ENCODE peak calls at places on chromosomes 16 and 17, in ten cellular contexts. One of them, this sample, is unnamed.

GRCh38 chr16:51045186-51045585 is 105.9 kb downstream of the SALL1 start:
- DNase-seq in NCI-H1930: no peak
- DNase-seq in NCI-H526 treated with DMSO at 0.1 percent for 48 hours: no peak
- DNase-seq in CD4-positive, alpha-beta memory T cell: no peak
- DNase-seq in cardiac fibroblast: no peak
- DNase-seq in T-helper 2 cell treated with Interferon-gamma antibody and Interleukin-4, amounts not matched to agents 5 μg/mL and 100 μg/mL, for 36 hours: no peak
- DNase-seq in lower leg skin: peak
- DNase-seq in pancreas: no peak
- DNase-seq in tibial artery: no peak
- DNase-seq in HFF-Myc: no peak
- DNase-seq in this sample: no peak

GRCh38 chr16:70711211-70711978 is 25.5 kb upstream of the MTSS2 start:
- DNase-seq in NCI-H1930: no peak
- DNase-seq in NCI-H526 treated with DMSO at 0.1 percent for 48 hours: no peak
- DNase-seq in CD4-positive, alpha-beta memory T cell: no peak
- DNase-seq in cardiac fibroblast: no peak
- DNase-seq in T-helper 2 cell treated with Interferon-gamma antibody and Interleukin-4, amounts not matched to agents 5 μg/mL and 100 μg/mL, for 36 hours: no peak
- DNase-seq in lower leg skin: no peak
- DNase-seq in pancreas: no peak
- DNase-seq in tibial artery: no peak
- DNase-seq in HFF-Myc: no peak
- DNase-seq in this sample: no peak

GRCh38 chr16:86029131-86029741 is 130.3 kb downstream of the IRF8 start:
- DNase-seq in NCI-H1930: no peak
- DNase-seq in NCI-H526 treated with DMSO at 0.1 percent for 48 hours: no peak
- DNase-seq in CD4-positive, alpha-beta memory T cell: no peak
- DNase-seq in cardiac fibroblast: peak
- DNase-seq in T-helper 2 cell treated with Interferon-gamma antibody and Interleukin-4, amounts not matched to agents 5 μg/mL and 100 μg/mL, for 36 hours: no peak
- DNase-seq in lower leg skin: peak
- DNase-seq in pancreas: no peak
- DNase-seq in tibial artery: peak
- DNase-seq in HFF-Myc: peak
- DNase-seq in this sample: no peak

GRCh38 chr16:88922114-88922825 is 54.7 kb downstream of the CBFA2T3 start:
- DNase-seq in NCI-H1930: no peak
- DNase-seq in NCI-H526 treated with DMSO at 0.1 percent for 48 hours: no peak
- DNase-seq in CD4-positive, alpha-beta memory T cell: no peak
- DNase-seq in cardiac fibroblast: peak
- DNase-seq in T-helper 2 cell treated with Interferon-gamma antibody and Interleukin-4, amounts not matched to agents 5 μg/mL and 100 μg/mL, for 36 hours: no peak
- DNase-seq in lower leg skin: peak
- DNase-seq in pancreas: peak
- DNase-seq in tibial artery: peak
- DNase-seq in HFF-Myc: peak
- DNase-seq in this sample: no peak

GRCh38 chr17:41785876-41786226 is 660 bp downstream of the JUP start:
- DNase-seq in NCI-H1930: no peak
- DNase-seq in NCI-H526 treated with DMSO at 0.1 percent for 48 hours: peak
- DNase-seq in CD4-positive, alpha-beta memory T cell: no peak
- DNase-seq in cardiac fibroblast: peak
- DNase-seq in T-helper 2 cell treated with Interferon-gamma antibody and Interleukin-4, amounts not matched to agents 5 μg/mL and 100 μg/mL, for 36 hours: no peak
- DNase-seq in lower leg skin: peak
- DNase-seq in pancreas: peak
- DNase-seq in tibial artery: no peak
- DNase-seq in HFF-Myc: no peak
- DNase-seq in this sample: peak

GRCh38 chr16:59259074-59259963 is 525.2 kb upstream of the GOT2 start:
- DNase-seq in NCI-H1930: no peak
- DNase-seq in NCI-H526 treated with DMSO at 0.1 percent for 48 hours: no peak
- DNase-seq in CD4-positive, alpha-beta memory T cell: no peak
- DNase-seq in cardiac fibroblast: no peak
- DNase-seq in T-helper 2 cell treated with Interferon-gamma antibody and Interleukin-4, amounts not matched to agents 5 μg/mL and 100 μg/mL, for 36 hours: peak
- DNase-seq in lower leg skin: no peak
- DNase-seq in pancreas: no peak
- DNase-seq in tibial artery: no peak
- DNase-seq in HFF-Myc: no peak
- DNase-seq in this sample: no peak

GRCh38 chr16:77868478-77868877 is 80.1 kb downstream of the VAT1L start:
- DNase-seq in NCI-H1930: no peak
- DNase-seq in NCI-H526 treated with DMSO at 0.1 percent for 48 hours: no peak
- DNase-seq in CD4-positive, alpha-beta memory T cell: no peak
- DNase-seq in cardiac fibroblast: no peak
- DNase-seq in T-helper 2 cell treated with Interferon-gamma antibody and Interleukin-4, amounts not matched to agents 5 μg/mL and 100 μg/mL, for 36 hours: peak
- DNase-seq in lower leg skin: peak
- DNase-seq in pancreas: no peak
- DNase-seq in tibial artery: no peak
- DNase-seq in HFF-Myc: no peak
- DNase-seq in this sample: no peak

GRCh38 chr17:1181769-1182137 is 2.0 kb upstream of the ABR start:
- DNase-seq in NCI-H1930: no peak
- DNase-seq in NCI-H526 treated with DMSO at 0.1 percent for 48 hours: peak
- DNase-seq in CD4-positive, alpha-beta memory T cell: no peak
- DNase-seq in cardiac fibroblast: peak
- DNase-seq in T-helper 2 cell treated with Interferon-gamma antibody and Interleukin-4, amounts not matched to agents 5 μg/mL and 100 μg/mL, for 36 hours: no peak
- DNase-seq in lower leg skin: no peak
- DNase-seq in pancreas: no peak
- DNase-seq in tibial artery: no peak
- DNase-seq in HFF-Myc: no peak
- DNase-seq in this sample: no peak

GRCh38 chr17:38749222-38750043 is 1.3 kb upstream of the PCGF2 start:
- DNase-seq in NCI-H1930: peak
- DNase-seq in NCI-H526 treated with DMSO at 0.1 percent for 48 hours: peak
- DNase-seq in CD4-positive, alpha-beta memory T cell: peak
- DNase-seq in cardiac fibroblast: peak
- DNase-seq in T-helper 2 cell treated with Interferon-gamma antibody and Interleukin-4, amounts not matched to agents 5 μg/mL and 100 μg/mL, for 36 hours: no peak
- DNase-seq in lower leg skin: peak
- DNase-seq in pancreas: peak
- DNase-seq in tibial artery: peak
- DNase-seq in HFF-Myc: no peak
- DNase-seq in this sample: peak

GRCh38 chr16:2829501-2830354 is at the start of gene ZG16B:
- DNase-seq in NCI-H1930: no peak
- DNase-seq in NCI-H526 treated with DMSO at 0.1 percent for 48 hours: no peak
- DNase-seq in CD4-positive, alpha-beta memory T cell: no peak
- DNase-seq in cardiac fibroblast: no peak
- DNase-seq in T-helper 2 cell treated with Interferon-gamma antibody and Interleukin-4, amounts not matched to agents 5 μg/mL and 100 μg/mL, for 36 hours: no peak
- DNase-seq in lower leg skin: no peak
- DNase-seq in pancreas: no peak
- DNase-seq in tibial artery: no peak
- DNase-seq in HFF-Myc: no peak
- DNase-seq in this sample: no peak

GRCh38 chr17:5135726-5136579 is 20.1 kb downstream of the USP6 start:
- DNase-seq in NCI-H1930: no peak
- DNase-seq in NCI-H526 treated with DMSO at 0.1 percent for 48 hours: no peak
- DNase-seq in CD4-positive, alpha-beta memory T cell: no peak
- DNase-seq in cardiac fibroblast: no peak
- DNase-seq in T-helper 2 cell treated with Interferon-gamma antibody and Interleukin-4, amounts not matched to agents 5 μg/mL and 100 μg/mL, for 36 hours: no peak
- DNase-seq in lower leg skin: peak
- DNase-seq in pancreas: no peak
- DNase-seq in tibial artery: no peak
- DNase-seq in HFF-Myc: no peak
- DNase-seq in this sample: no peak

GRCh38 chr17:62614142-62614541 is 13.3 kb upstream of the MRC2 start:
- DNase-seq in NCI-H1930: no peak
- DNase-seq in NCI-H526 treated with DMSO at 0.1 percent for 48 hours: no peak
- DNase-seq in CD4-positive, alpha-beta memory T cell: no peak
- DNase-seq in cardiac fibroblast: peak
- DNase-seq in T-helper 2 cell treated with Interferon-gamma antibody and Interleukin-4, amounts not matched to agents 5 μg/mL and 100 μg/mL, for 36 hours: no peak
- DNase-seq in lower leg skin: peak
- DNase-seq in pancreas: no peak
- DNase-seq in tibial artery: no peak
- DNase-seq in HFF-Myc: peak
- DNase-seq in this sample: no peak

This sample was measured in NCI-H774.